ENCODE peak calls at places on chromosomes 2 and 18, in eight cellular contexts. S is neuronal stem cell, T is GM23248, P is Caco-2, U is NT2/D1, Y is breast epithelium, V is PC-9, M is heart right ventricle. X is an unnamed sample. For H3K36me3 and H3K4me1, the result is how much of the 10 kb centered on the place peaks cover.

GRCh38 chr2:190528521-190529001 is 6.0 kb downstream of the NEMP2 start:
- DNase-seq in Y (no peak), P (peak), U (no peak), S (no peak), M (no peak), V (no peak), T (peak), X (no peak)

GRCh38 chr2:189756311-189756710 is 6.3 kb downstream of the OSGEPL1 start:
- DNase-seq in Y (no peak), T (no peak), P (no peak), V (no peak), U (no peak), M (no peak), S (no peak), X (no peak)

GRCh38 chr18:79855147-79855910 is 57.6 kb downstream of the KCNG2 start:
- DNase-seq in U (no peak), M (no peak), P (no peak), V (no peak), Y (no peak), T (no peak), S (no peak), X (no peak)

GRCh38 chr2:121287146-121287798 is 2.3 kb upstream of the TFCP2L1 start:
- DNase-seq in P (no peak), Y (peak), V (no peak), U (no peak), S (no peak), M (peak), T (no peak), X (no peak)

GRCh38 chr18:8107426-8107825 is 501.8 kb upstream of the RAB12 start:
- DNase-seq in U (no peak), V (no peak), P (no peak), S (no peak), Y (no peak), T (no peak), M (no peak), X (no peak)

GRCh38 chr2:54675738-54676137 is 47.7 kb upstream of the EML6 start:
- DNase-seq in P (no peak), U (no peak), M (peak), Y (no peak), S (no peak), V (no peak), T (no peak), X (no peak)

GRCh38 chr2:106065268-106065982 is 128.7 kb downstream of the UXS1 start:
- DNase-seq in Y (no peak), P (no peak), V (no peak), S (no peak), M (no peak), U (no peak), T (no peak), X (no peak)

GRCh38 chr2:102753563-102754159 is 8.2 kb upstream of the TMEM182 start:
- DNase-seq in S (peak), P (peak), U (no peak), M (no peak), V (peak), Y (no peak), T (peak), X (no peak)

DNA sequence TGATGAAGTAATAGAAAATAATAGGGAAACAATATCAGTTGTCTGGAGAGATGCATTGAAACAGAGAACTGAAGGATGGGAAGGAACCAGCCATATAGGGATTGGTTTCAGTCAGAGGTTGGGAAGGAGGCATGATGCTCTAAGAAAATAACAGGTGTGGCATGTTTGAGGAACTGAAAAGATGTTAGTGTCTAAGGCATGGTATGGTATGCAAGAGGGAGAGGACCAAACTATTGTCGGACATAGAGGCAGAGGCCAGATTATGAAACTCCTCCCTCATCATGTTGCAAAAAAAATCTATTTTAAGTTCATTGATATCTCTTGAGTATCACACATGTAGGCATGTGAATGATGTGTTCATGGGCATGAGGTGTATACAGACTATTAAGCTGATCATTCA is 48.9 kb upstream of the EMILIN2 start:
- DNase-seq in Y (no peak), M (no peak), S (no peak), P (no peak), T (no peak), V (no peak), U (no peak), X (no peak)
- H3K36me3 ChIP-seq in Y (under half), M (under half), S (half or more), P (under half), T (under half), V (under half), U (under half), X (half or more)

GRCh38 chr2:75545387-75545786 is 15.4 kb downstream of the EVA1A start:
- DNase-seq in V (no peak), M (no peak), T (no peak), Y (no peak), P (no peak), U (no peak), S (no peak), X (no peak)
- H3K4me1 ChIP-seq in V (under half), M (under half), T (under half), Y (under half), P (under half), U (under half), S (under half), X (under half)

DNA sequence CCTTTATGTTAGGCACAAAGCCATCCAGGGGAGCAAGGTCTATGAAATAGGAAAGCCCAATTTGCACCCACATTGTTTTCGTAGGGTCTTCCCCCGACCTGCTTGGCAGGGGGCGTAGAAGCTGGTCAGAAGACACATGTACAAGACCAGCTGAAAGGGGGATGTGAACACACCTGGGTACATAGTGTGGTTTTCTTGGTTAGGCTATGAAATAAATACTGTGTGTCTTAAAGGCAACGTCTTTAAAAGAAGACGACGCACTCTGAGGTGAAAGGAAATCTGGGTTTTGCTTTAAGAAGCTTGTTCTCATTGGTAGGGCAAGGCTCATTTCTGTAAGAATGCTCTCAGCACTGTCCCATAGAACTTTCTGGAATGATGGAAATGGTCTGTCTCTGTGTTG is 60.0 kb upstream of the KLF7 start:
- DNase-seq in P (no peak), V (no peak), S (no peak), M (no peak), Y (no peak), T (no peak), U (no peak), X (no peak)
- H3K36me3 ChIP-seq in P (under half), V (under half), S (under half), M (under half), Y (under half), T (under half), U (under half), X (under half)

DNA sequence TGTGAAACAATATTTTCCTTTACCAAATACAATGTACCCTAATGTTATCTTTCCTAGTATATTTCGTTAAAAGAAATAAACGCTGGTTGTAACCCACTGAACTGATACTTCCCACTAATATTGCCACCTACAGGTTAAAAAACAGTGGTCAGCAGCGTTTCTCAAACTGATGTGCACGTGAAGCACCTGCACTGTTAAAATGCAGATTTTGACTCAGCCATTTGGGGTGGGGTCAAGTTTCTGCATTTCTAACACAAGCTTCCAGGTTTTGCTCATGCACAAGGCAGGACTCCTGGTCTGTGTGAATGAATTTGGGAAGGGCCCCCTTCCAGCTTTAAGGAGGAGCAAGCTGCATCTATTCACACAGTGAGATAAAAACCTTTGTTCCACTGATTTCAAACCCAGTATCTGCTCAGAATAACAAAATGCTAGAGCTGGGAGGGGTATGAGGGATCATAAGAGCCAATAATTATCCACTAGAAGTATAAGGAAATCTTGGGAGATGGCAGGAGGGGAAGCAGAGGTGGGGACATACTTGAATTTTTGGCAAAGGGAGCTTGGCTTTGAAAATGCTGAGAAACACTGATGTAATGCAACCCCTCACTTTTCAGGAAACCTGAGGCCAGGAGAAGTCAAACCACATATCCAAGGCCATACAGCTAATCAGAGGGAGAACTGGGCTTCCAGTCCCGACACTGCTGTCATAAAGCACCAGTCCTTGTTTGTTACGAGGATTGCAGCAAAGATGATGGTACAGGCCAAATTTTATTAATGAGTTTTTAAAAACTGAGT is 116.2 kb downstream of the RBMS1 start:
- DNase-seq in M (no peak), P (no peak), S (no peak), V (no peak), U (no peak), Y (no peak), T (no peak), X (no peak)
- H3K4me1 ChIP-seq in M (half or more), P (under half), S (under half), V (under half), U (under half), Y (under half), T (half or more), X (under half)

DNA sequence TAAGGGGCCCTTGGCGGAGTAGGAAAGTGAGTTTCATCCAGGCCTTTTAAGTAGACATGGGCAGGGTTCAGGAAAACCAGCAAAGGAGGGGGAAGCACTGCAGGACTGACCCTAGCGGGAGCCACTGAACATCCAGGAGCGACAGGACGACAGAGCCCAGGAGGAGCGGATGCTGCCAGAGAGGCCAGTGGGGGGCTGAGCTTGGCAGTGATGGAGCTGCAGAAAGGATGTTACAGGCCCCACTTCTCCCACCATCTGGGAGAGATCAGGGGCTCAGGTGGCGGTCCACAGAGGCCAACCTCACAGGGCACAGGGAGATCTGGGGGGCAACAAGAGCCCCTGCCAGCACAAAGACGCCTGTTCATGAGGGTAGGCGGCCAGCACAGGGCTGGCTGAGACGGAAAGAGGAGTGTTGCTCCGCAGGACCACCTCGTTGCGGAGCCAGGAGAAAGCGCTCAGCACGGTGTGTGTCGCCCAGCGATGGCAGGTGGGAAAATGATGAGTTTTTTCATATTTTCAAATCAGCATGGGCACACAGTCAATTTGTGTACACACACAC is 63.4 kb downstream of the NDUFA10 start:
- DNase-seq in S (no peak), U (no peak), M (no peak), P (no peak), V (no peak), Y (no peak), T (no peak), X (no peak)
- H3K36me3 ChIP-seq in S (half or more), U (half or more), M (under half), P (under half), V (under half), Y (under half), T (under half), X (under half)

DNA sequence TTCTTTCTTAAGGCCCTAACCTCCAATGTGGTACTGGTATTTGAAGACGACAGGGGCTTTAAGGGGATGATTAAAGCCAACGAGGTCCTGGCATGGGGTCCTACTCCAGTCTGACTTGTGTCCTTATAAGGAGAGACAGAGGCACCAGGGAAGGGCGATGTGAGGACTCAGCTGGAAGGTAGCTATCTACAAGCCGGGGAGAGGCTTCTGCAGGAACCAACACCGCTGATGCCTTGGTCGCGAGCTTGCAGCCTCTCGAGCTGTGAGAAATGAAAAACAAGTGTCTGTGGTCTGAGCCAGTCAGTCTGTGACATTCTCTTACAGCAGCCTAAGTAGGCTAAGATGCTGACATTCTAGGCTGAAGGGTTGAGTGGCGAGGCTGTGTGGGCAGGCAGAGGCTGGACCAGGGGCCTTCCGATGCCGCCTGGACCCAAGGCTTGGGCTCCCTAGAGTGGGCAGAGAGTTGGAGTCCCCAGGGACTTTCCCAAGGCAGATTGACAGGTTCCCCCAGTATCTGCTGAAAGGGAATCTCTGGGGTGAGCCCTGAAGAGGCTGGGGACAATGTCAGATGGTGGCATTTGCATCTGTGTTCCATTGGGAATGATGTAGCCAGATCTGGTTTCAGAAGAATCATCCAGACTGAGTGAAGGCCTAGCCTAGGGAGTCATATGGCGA is 322.9 kb upstream of the HS6ST1 start:
- DNase-seq in Y (no peak), S (no peak), V (no peak), T (no peak), U (no peak), P (no peak), M (no peak), X (no peak)
- H3K4me1 ChIP-seq in Y (under half), S (under half), V (under half), T (under half), U (under half), P (under half), M (under half), X (under half)

GRCh38 chr18:12432881-12433280 is 25.2 kb downstream of the PRELID3A start:
- DNase-seq in T (no peak), S (no peak), V (no peak), P (no peak), Y (no peak), U (no peak), M (no peak), X (no peak)

GRCh38 chr18:12435867-12436266 is 28.1 kb downstream of the PRELID3A start:
- DNase-seq in U (no peak), T (no peak), V (no peak), M (no peak), Y (no peak), P (no peak), S (no peak), X (no peak)

GRCh38 chr18:12432196-12432595 is 24.5 kb downstream of the PRELID3A start:
- DNase-seq in Y (no peak), P (no peak), T (no peak), U (no peak), S (no peak), M (no peak), V (no peak), X (no peak)

GRCh38 chr18:12434541-12434929 is 26.8 kb downstream of the PRELID3A start:
- DNase-seq in S (no peak), P (no peak), V (no peak), Y (no peak), M (no peak), U (no peak), T (no peak), X (no peak)

GRCh38 chr18:12433829-12434540 is 26.3 kb downstream of the PRELID3A start:
- DNase-seq in S (no peak), M (no peak), T (no peak), V (no peak), P (no peak), Y (no peak), U (no peak), X (no peak)
- H3K36me3 ChIP-seq in S (under half), M (under half), T (under half), V (under half), P (under half), Y (under half), U (under half), X (under half)

X was measured in effector memory CD4-positive, alpha-beta T cell.